ENCODE peak calls at places on chromosomes 6 and 20, in nine cellular contexts. V is fibroblast of pulmonary artery, P is breast epithelium, J is AG04450, N is AG09309, Y is left ventricle myocardium inferior, W is lower lobe of right lung, R is astrocyte of the spinal cord, T is neural progenitor cell. B is an unnamed sample.

GRCh38 chr6:36938536-36938935 is 16.0 kb upstream of the PI16 start:
- DNase-seq in V (peak), P (no peak), J (peak), N (peak), Y (no peak), W (no peak), R (peak), T (no peak), B (no peak)

GRCh38 chr6:28269492-28269891 is 2.5 kb downstream of the ZSCAN26 start:
- DNase-seq in V (peak), P (no peak), J (peak), N (peak), Y (no peak), W (no peak), R (peak), T (no peak), B (peak)

GRCh38 chr20:11235058-11235457 is 561.3 kb upstream of the JAG1 start:
- DNase-seq in V (peak), P (no peak), J (no peak), N (peak), Y (no peak), W (no peak), R (peak), T (no peak), B (peak)

GRCh38 chr6:166826264-166826663 is 130.1 kb downstream of the RNASET2 start:
- DNase-seq in V (peak), P (no peak), J (no peak), N (no peak), Y (no peak), W (no peak), R (no peak), T (no peak), B (no peak)

GRCh38 chr6:19536838-19537237 is 300.3 kb upstream of the ID4 start:
- DNase-seq in V (no peak), P (no peak), J (no peak), N (no peak), Y (no peak), W (no peak), R (no peak), T (no peak), B (no peak)

GRCh38 chr20:11120451-11120850 is 446.7 kb upstream of the JAG1 start:
- DNase-seq in V (no peak), P (no peak), J (no peak), N (no peak), Y (no peak), W (no peak), R (no peak), T (no peak), B (peak)

GRCh38 chr20:58583586-58583985 is 67.5 kb upstream of the STX16 start:
- DNase-seq in V (no peak), P (no peak), J (no peak), N (no peak), Y (no peak), W (no peak), R (no peak), T (no peak), B (no peak)

GRCh38 chr6:24574809-24575208 is 71.2 kb downstream of the KIAA0319 start:
- DNase-seq in V (no peak), P (no peak), J (no peak), N (no peak), Y (no peak), W (no peak), R (no peak), T (no peak), B (no peak)

GRCh38 chr6:11263185-11263817 is 30.8 kb upstream of the NEDD9 start:
- DNase-seq in V (peak), P (no peak), J (peak), N (no peak), Y (peak), W (peak), R (peak), T (peak), B (peak)

GRCh38 chr6:149508485-149508884 is 23.7 kb upstream of the ZC3H12D start:
- DNase-seq in V (no peak), P (no peak), J (no peak), N (no peak), Y (no peak), W (no peak), R (peak), T (no peak), B (no peak)

GRCh38 chr6:170452767-170453545 is 100.2 kb downstream of the PSMB1 start:
- DNase-seq in V (no peak), P (no peak), J (no peak), N (no peak), Y (no peak), W (no peak), R (no peak), T (no peak), B (no peak)

GRCh38 chr20:47273591-47274235 is 82.8 kb downstream of the ZMYND8 start:
- DNase-seq in V (peak), P (no peak), J (no peak), N (no peak), Y (no peak), W (no peak), R (no peak), T (no peak), B (no peak)

GRCh38 chr20:59596690-59597089 is 7.7 kb upstream of the PHACTR3 start:
- DNase-seq in V (no peak), P (no peak), J (no peak), N (no peak), Y (no peak), W (no peak), R (no peak), T (no peak), B (no peak)

DNA sequence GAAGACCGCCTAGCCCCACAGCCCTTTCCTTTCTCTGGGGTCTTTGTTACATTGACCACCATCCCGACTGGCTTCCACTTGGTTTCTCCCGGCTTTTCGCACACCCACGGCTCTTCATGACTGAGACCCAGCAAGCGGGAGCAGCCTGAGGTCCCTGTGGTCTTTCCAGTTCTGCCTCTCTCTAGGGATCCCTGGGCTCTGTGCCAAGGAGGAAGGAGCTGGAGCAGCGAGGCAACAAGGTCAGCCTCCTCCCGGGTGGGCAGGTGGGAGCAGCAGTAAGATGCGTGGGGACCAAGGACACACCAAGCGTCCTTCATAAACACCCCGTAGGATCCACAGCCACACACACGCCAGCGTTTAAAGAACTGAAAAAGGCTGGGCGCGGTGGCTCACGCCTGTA is 29.6 kb upstream of the MRGBP start:
- DNase-seq in V (peak), P (no peak), J (no peak), N (no peak), Y (no peak), W (peak), R (no peak), T (no peak), B (no peak)
- TF ChIP-seq CTCF in V (no peak), P (no peak), J (no peak), N (no peak), Y (no peak), W (no peak), R (no peak), T (no peak), B (no peak)

GRCh38 chr6:29424168-29424567 is 9.4 kb downstream of the OR12D1 start:
- DNase-seq in V (no peak), P (no peak), J (no peak), N (no peak), Y (no peak), W (no peak), R (no peak), T (no peak), B (no peak)
- H3K4me3 ChIP-seq in V (no peak), P (no peak), J (no peak), N (no peak), Y (no peak), W (no peak), R (no peak), T (no peak), B (no peak)

GRCh38 chr20:8720089-8720488 is 348.8 kb upstream of the PLCB4 start:
- DNase-seq in V (peak), P (no peak), J (no peak), N (no peak), Y (no peak), W (no peak), R (no peak), T (no peak), B (no peak)
- TF ChIP-seq CTCF in V (no peak), P (no peak), J (no peak), N (no peak), Y (no peak), W (no peak), R (no peak), T (no peak), B (no peak)

GRCh38 chr20:664576-664975 is 11.0 kb downstream of the SCRT2 start:
- DNase-seq in V (no peak), P (no peak), J (no peak), N (no peak), Y (no peak), W (no peak), R (no peak), T (no peak), B (no peak)
- H3K4me3 ChIP-seq in V (no peak), P (no peak), J (no peak), N (no peak), Y (no peak), W (no peak), R (no peak), T (no peak), B (no peak)